ENCODE peak calls at places on chromosomes 5 and 9, in six cellular contexts. C, W, L, Z, V and R are unnamed samples.

GRCh38 chr9:79221084-79221483 is 350.7 kb upstream of the TLE4 start:
- DNase-seq in C (no peak), W (no peak), L (no peak), Z (no peak), V (no peak), R (no peak)

GRCh38 chr9:107504585-107505455 is 15.3 kb upstream of the KLF4 start:
- DNase-seq in C (no peak), W (no peak), L (peak; percentile 43), Z (no peak), V (peak; percentile 36), R (no peak)

GRCh38 chr9:135563858-135564257 is 2.3 kb downstream of the PAEP start:
- DNase-seq in C (no peak), W (no peak), L (no peak), Z (no peak), V (no peak), R (no peak)

GRCh38 chr9:99050292-99050911 is 54.5 kb upstream of the TGFBR1 start:
- DNase-seq in C (no peak), W (no peak), L (no peak), Z (no peak), V (no peak), R (no peak)

GRCh38 chr5:138349842-138350635 is 2.4 kb upstream of the KDM3B start:
- DNase-seq in C (no peak), W (no peak), L (no peak), Z (no peak), V (no peak), R (no peak)

GRCh38 chr9:35499701-35500030 is 9.8 kb downstream of the RUSC2 start:
- DNase-seq in C (no peak), W (no peak), L (no peak), Z (no peak), V (no peak), R (no peak)

GRCh38 chr9:9560382-9561035 is 1052.3 kb downstream of the PTPRD start:
- DNase-seq in C (no peak), W (no peak), L (no peak), Z (no peak), V (no peak), R (no peak)

GRCh38 chr5:5421149-5421960 is 1.1 kb upstream of the ICE1 start:
- DNase-seq in C (no peak), W (no peak), L (no peak), Z (peak; percentile 43), V (no peak), R (no peak)

GRCh38 chr5:81115261-81115660 is 117.9 kb upstream of the CKMT2 start:
- DNase-seq in C (no peak), W (no peak), L (no peak), Z (no peak), V (no peak), R (no peak)

GRCh38 chr9:82797539-82797938 is 265.4 kb downstream of the RASEF start:
- DNase-seq in C (no peak), W (no peak), L (no peak), Z (no peak), V (no peak), R (no peak)

GRCh38 chr9:89764217-89764616 is 159.4 kb downstream of the GADD45G start:
- DNase-seq in C (no peak), W (no peak), L (no peak), Z (no peak), V (no peak), R (no peak)

GRCh38 chr5:12294151-12294550 is 389.9 kb upstream of the CTNND2 start:
- DNase-seq in C (no peak), W (no peak), L (no peak), Z (no peak), V (no peak), R (no peak)

GRCh38 chr9:110069326-110070248 is 138.4 kb downstream of the C9orf152 start:
- DNase-seq in C (no peak), W (no peak), L (peak; percentile 39), Z (no peak), V (peak; percentile 62), R (no peak)

GRCh38 chr9:70510157-70510770 is 95.8 kb upstream of the KLF9 start:
- DNase-seq in C (peak; percentile 56), W (no peak), L (no peak), Z (peak; percentile 34), V (peak; percentile 54), R (no peak)

GRCh38 chr9:86827893-86828292 is 119.4 kb downstream of the GAS1 start:
- DNase-seq in C (no peak), W (no peak), L (no peak), Z (peak; percentile 14), V (no peak), R (no peak)

GRCh38 chr5:135382131-135382530 is 16.9 kb downstream of the MACROH2A1 start:
- DNase-seq in C (no peak), W (no peak), L (no peak), Z (peak; percentile 60), V (no peak), R (no peak)

GRCh38 chr5:82406200-82406773 is 128.1 kb upstream of the RPS23 start:
- DNase-seq in C (no peak), W (no peak), L (peak; percentile 53), Z (peak; percentile 69), V (no peak), R (no peak)

GRCh38 chr9:104256031-104256709 is 162.1 kb downstream of the SMC2 start:
- DNase-seq in C (no peak), W (no peak), L (no peak), Z (no peak), V (no peak), R (no peak)

GRCh38 chr5:109390188-109390587 is 19.6 kb downstream of the PJA2 start:
- DNase-seq in C (no peak), W (no peak), L (no peak), Z (no peak), V (no peak), R (no peak)

GRCh38 chr9:37784640-37785483 is at the start of gene EXOSC3:
- DNase-seq in C (peak; percentile 81), W (peak; percentile 84), L (peak; percentile 93), Z (peak; percentile 97), V (peak; percentile 90), R (peak; percentile 23)

GRCh38 chr5:141919218-141920129 is 4.2 kb upstream of the DELE1 start:
- DNase-seq in C (no peak), W (no peak), L (no peak), Z (no peak), V (no peak), R (no peak)

GRCh38 chr5:160219411-160219810 is 9.9 kb upstream of the FABP6 start:
- DNase-seq in C (no peak), W (no peak), L (no peak), Z (no peak), V (no peak), R (no peak)

GRCh38 chr9:78122631-78123030 is 91.0 kb upstream of the GNAQ start:
- DNase-seq in C (no peak), W (no peak), L (no peak), Z (no peak), V (no peak), R (no peak)

DNA sequence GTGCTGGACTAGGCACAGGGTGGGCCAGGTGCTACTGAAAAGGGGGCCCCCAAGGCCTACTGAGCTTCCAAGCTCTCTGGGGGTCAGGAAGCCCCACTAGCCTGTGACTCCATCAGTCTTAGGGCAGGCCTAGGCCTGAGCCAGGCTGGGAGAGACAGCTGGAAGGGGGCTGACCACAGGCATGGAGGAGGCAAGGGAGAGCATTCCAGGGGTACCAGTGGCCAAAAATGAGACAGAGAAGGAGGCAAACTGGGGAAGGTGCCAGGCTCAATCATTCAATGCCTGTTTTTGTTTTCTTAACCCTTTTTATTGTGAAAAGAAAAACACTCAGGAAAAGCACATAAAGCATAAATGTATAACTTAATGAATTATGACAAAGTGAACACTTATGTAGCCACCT is 26.2 kb upstream of the TCF7 start:
- DNase-seq in C (no peak), W (no peak), L (no peak), Z (no peak), V (no peak), R (no peak)
- H3K27ac ChIP-seq in C (no peak overlapping the region), W (no peak overlapping the region), L (no peak overlapping the region), Z (no peak overlapping the region), V (no peak overlapping the region), R (no peak overlapping the region)

GRCh38 chr5:181031716-181032115 is 8.3 kb upstream of the BTNL9 start:
- DNase-seq in C (no peak), W (no peak), L (no peak), Z (no peak), V (no peak), R (no peak)

GRCh38 chr5:181024245-181025029 is 15.6 kb upstream of the BTNL9 start:
- DNase-seq in C (no peak), W (no peak), L (no peak), Z (no peak), V (no peak), R (no peak)

GRCh38 chr5:181028032-181028819 is 11.8 kb upstream of the BTNL9 start:
- DNase-seq in C (no peak), W (no peak), L (no peak), Z (peak; percentile 84), V (no peak), R (no peak)

GRCh38 chr5:181027452-181028031 is 12.5 kb upstream of the BTNL9 start:
- DNase-seq in C (no peak), W (no peak), L (no peak), Z (no peak), V (no peak), R (no peak)
- H3K4me3 ChIP-seq in C (no peak overlapping the region), W (no peak overlapping the region), L (no peak overlapping the region), Z (peak overlapping the region; percentile 45), V (no peak overlapping the region), R (no peak overlapping the region)

DNA sequence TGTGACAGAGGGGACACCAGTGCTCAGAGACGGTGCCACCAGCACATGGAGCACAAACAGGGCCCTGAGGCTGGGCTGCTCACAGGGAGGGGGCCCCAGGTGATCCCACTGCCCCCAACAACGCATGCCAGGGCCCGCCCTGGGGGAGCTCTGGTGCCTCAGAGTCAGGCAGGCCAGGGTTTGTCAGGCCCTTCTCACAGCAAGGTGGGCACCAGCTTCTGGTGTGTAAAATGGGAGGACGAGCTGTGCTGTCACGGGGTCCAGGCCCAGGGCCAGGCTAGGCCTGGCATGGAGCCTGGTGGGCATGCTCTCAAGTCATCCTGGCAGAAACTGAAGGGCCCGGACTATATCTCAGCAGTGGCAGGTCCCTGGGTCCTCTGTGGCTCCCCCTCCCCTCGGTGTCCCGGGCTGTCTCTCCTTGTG is 34.5 kb downstream of the PRRT1B start:
- DNase-seq in C (no peak), W (no peak), L (no peak), Z (no peak), V (no peak), R (no peak)
- H3K36me3 ChIP-seq in C (no peaks in the 10 kb centered on the region), W (peaks cover 92% of the 10 kb centered on the region), L (peaks cover 82% of the 10 kb centered on the region), Z (peaks cover 2% of the 10 kb centered on the region), V (no peaks in the 10 kb centered on the region), R (peaks cover 62% of the 10 kb centered on the region)

GRCh38 chr9:95572370-95573151 is 55.8 kb upstream of the PTCH1 start:
- DNase-seq in C (no peak), W (no peak), L (no peak), Z (no peak), V (no peak), R (no peak)
- H3K27ac ChIP-seq in C (no peak overlapping the region), W (no peak overlapping the region), L (no peak overlapping the region), Z (no peak overlapping the region), V (no peak overlapping the region), R (no peak overlapping the region)

GRCh38 chr5:111068208-111068607 is 3.3 kb upstream of the TSLP start:
- DNase-seq in C (no peak), W (no peak), L (no peak), Z (peak; percentile 27), V (no peak), R (no peak)
- H3K4me3 ChIP-seq in C (no peak overlapping the region), W (no peak overlapping the region), L (no peak overlapping the region), Z (no peak overlapping the region), V (no peak overlapping the region), R (no peak overlapping the region)

GRCh38 chr5:112312810-112313209 is 106.3 kb downstream of the EPB41L4A start:
- DNase-seq in C (no peak), W (no peak), L (no peak), Z (no peak), V (no peak), R (no peak)
- H3K36me3 ChIP-seq in C (no peaks in the 10 kb centered on the region), W (no peaks in the 10 kb centered on the region), L (no peaks in the 10 kb centered on the region), Z (no peaks in the 10 kb centered on the region), V (no peaks in the 10 kb centered on the region), R (no peaks in the 10 kb centered on the region)